ENCODE peak calls at places on chromosomes 7 and 10, in nine cellular contexts. One of them, this sample, is unnamed.

GRCh38 chr10:60733189-60733815 is 45.0 kb upstream of the CDK1 start:
- DNase-seq in activated T-helper 9 cell treated with anti-CD3 and anti-CD28 coated beads, Interleukin-2, amount 50 U/mL, for 16 hours: peak
- DNase-seq in A549: peak
- DNase-seq in GM10248: peak
- DNase-seq in left ventricle myocardium superior: peak
- DNase-seq in lung: peak
- DNase-seq in activated CD8-positive, alpha-beta T cell treated with anti-CD3 and anti-CD28 coated beads, Interleukin-2, amount 10 ng/mL, durations not matched to agents 7 days and 5 days: peak
- DNase-seq in activated CD4-positive, alpha-beta T cell treated with anti-CD3 and anti-CD28 coated beads for 24 hours: peak
- DNase-seq in Right ventricle myocardium inferior: no peak
- DNase-seq in this sample: no peak

GRCh38 chr7:125492521-125492920 is 562.9 kb upstream of the POT1 start:
- DNase-seq in activated T-helper 9 cell treated with anti-CD3 and anti-CD28 coated beads, Interleukin-2, amount 50 U/mL, for 16 hours: no peak
- DNase-seq in A549: no peak
- DNase-seq in GM10248: no peak
- DNase-seq in left ventricle myocardium superior: no peak
- DNase-seq in lung: no peak
- DNase-seq in activated CD8-positive, alpha-beta T cell treated with anti-CD3 and anti-CD28 coated beads, Interleukin-2, amount 10 ng/mL, durations not matched to agents 7 days and 5 days: no peak
- DNase-seq in activated CD4-positive, alpha-beta T cell treated with anti-CD3 and anti-CD28 coated beads for 24 hours: no peak
- DNase-seq in Right ventricle myocardium inferior: no peak
- DNase-seq in this sample: no peak

GRCh38 chr10:69439813-69440506 is 11.3 kb upstream of the TSPAN15 start:
- DNase-seq in activated T-helper 9 cell treated with anti-CD3 and anti-CD28 coated beads, Interleukin-2, amount 50 U/mL, for 16 hours: no peak
- DNase-seq in A549: peak
- DNase-seq in GM10248: no peak
- DNase-seq in left ventricle myocardium superior: no peak
- DNase-seq in lung: peak
- DNase-seq in activated CD8-positive, alpha-beta T cell treated with anti-CD3 and anti-CD28 coated beads, Interleukin-2, amount 10 ng/mL, durations not matched to agents 7 days and 5 days: no peak
- DNase-seq in activated CD4-positive, alpha-beta T cell treated with anti-CD3 and anti-CD28 coated beads for 24 hours: no peak
- DNase-seq in Right ventricle myocardium inferior: no peak
- DNase-seq in this sample: no peak

GRCh38 chr7:134891262-134892001 is 94.9 kb upstream of the AGBL3 start:
- DNase-seq in activated T-helper 9 cell treated with anti-CD3 and anti-CD28 coated beads, Interleukin-2, amount 50 U/mL, for 16 hours: no peak
- DNase-seq in A549: peak
- DNase-seq in GM10248: no peak
- DNase-seq in left ventricle myocardium superior: peak
- DNase-seq in lung: peak
- DNase-seq in activated CD8-positive, alpha-beta T cell treated with anti-CD3 and anti-CD28 coated beads, Interleukin-2, amount 10 ng/mL, durations not matched to agents 7 days and 5 days: no peak
- DNase-seq in activated CD4-positive, alpha-beta T cell treated with anti-CD3 and anti-CD28 coated beads for 24 hours: no peak
- DNase-seq in Right ventricle myocardium inferior: peak
- DNase-seq in this sample: peak

GRCh38 chr7:26199301-26200112 is 1.0 kb downstream of the HNRNPA2B1 start:
- DNase-seq in activated T-helper 9 cell treated with anti-CD3 and anti-CD28 coated beads, Interleukin-2, amount 50 U/mL, for 16 hours: peak
- DNase-seq in A549: peak
- DNase-seq in GM10248: no peak
- DNase-seq in left ventricle myocardium superior: peak
- DNase-seq in lung: peak
- DNase-seq in activated CD8-positive, alpha-beta T cell treated with anti-CD3 and anti-CD28 coated beads, Interleukin-2, amount 10 ng/mL, durations not matched to agents 7 days and 5 days: peak
- DNase-seq in activated CD4-positive, alpha-beta T cell treated with anti-CD3 and anti-CD28 coated beads for 24 hours: no peak
- DNase-seq in Right ventricle myocardium inferior: peak
- DNase-seq in this sample: no peak

GRCh38 chr10:129846991-129847391 is 117.1 kb downstream of the EBF3 start:
- DNase-seq in activated T-helper 9 cell treated with anti-CD3 and anti-CD28 coated beads, Interleukin-2, amount 50 U/mL, for 16 hours: no peak
- DNase-seq in A549: no peak
- DNase-seq in GM10248: no peak
- DNase-seq in left ventricle myocardium superior: no peak
- DNase-seq in lung: no peak
- DNase-seq in activated CD8-positive, alpha-beta T cell treated with anti-CD3 and anti-CD28 coated beads, Interleukin-2, amount 10 ng/mL, durations not matched to agents 7 days and 5 days: no peak
- DNase-seq in activated CD4-positive, alpha-beta T cell treated with anti-CD3 and anti-CD28 coated beads for 24 hours: no peak
- DNase-seq in Right ventricle myocardium inferior: no peak
- DNase-seq in this sample: no peak

GRCh38 chr10:61662794-61663259 is at the start of gene CABCOCO1:
- DNase-seq in activated T-helper 9 cell treated with anti-CD3 and anti-CD28 coated beads, Interleukin-2, amount 50 U/mL, for 16 hours: no peak
- DNase-seq in A549: peak
- DNase-seq in GM10248: no peak
- DNase-seq in left ventricle myocardium superior: peak
- DNase-seq in lung: peak
- DNase-seq in activated CD8-positive, alpha-beta T cell treated with anti-CD3 and anti-CD28 coated beads, Interleukin-2, amount 10 ng/mL, durations not matched to agents 7 days and 5 days: no peak
- DNase-seq in activated CD4-positive, alpha-beta T cell treated with anti-CD3 and anti-CD28 coated beads for 24 hours: no peak
- DNase-seq in Right ventricle myocardium inferior: peak
- DNase-seq in this sample: peak

GRCh38 chr10:29374162-29374561 is 85.3 kb downstream of the LYZL1 start:
- DNase-seq in activated T-helper 9 cell treated with anti-CD3 and anti-CD28 coated beads, Interleukin-2, amount 50 U/mL, for 16 hours: no peak
- DNase-seq in A549: no peak
- DNase-seq in GM10248: no peak
- DNase-seq in left ventricle myocardium superior: no peak
- DNase-seq in lung: no peak
- DNase-seq in activated CD8-positive, alpha-beta T cell treated with anti-CD3 and anti-CD28 coated beads, Interleukin-2, amount 10 ng/mL, durations not matched to agents 7 days and 5 days: no peak
- DNase-seq in activated CD4-positive, alpha-beta T cell treated with anti-CD3 and anti-CD28 coated beads for 24 hours: no peak
- DNase-seq in Right ventricle myocardium inferior: no peak
- DNase-seq in this sample: no peak

GRCh38 chr7:102426268-102427031 is 6.9 kb upstream of the ORAI2 start:
- DNase-seq in activated T-helper 9 cell treated with anti-CD3 and anti-CD28 coated beads, Interleukin-2, amount 50 U/mL, for 16 hours: peak
- DNase-seq in A549: no peak
- DNase-seq in GM10248: peak
- DNase-seq in left ventricle myocardium superior: no peak
- DNase-seq in lung: no peak
- DNase-seq in activated CD8-positive, alpha-beta T cell treated with anti-CD3 and anti-CD28 coated beads, Interleukin-2, amount 10 ng/mL, durations not matched to agents 7 days and 5 days: peak
- DNase-seq in activated CD4-positive, alpha-beta T cell treated with anti-CD3 and anti-CD28 coated beads for 24 hours: peak
- DNase-seq in Right ventricle myocardium inferior: peak
- DNase-seq in this sample: no peak

GRCh38 chr10:112528235-112528634 is 81.2 kb downstream of the VTI1A start:
- DNase-seq in activated T-helper 9 cell treated with anti-CD3 and anti-CD28 coated beads, Interleukin-2, amount 50 U/mL, for 16 hours: no peak
- DNase-seq in A549: no peak
- DNase-seq in GM10248: no peak
- DNase-seq in left ventricle myocardium superior: no peak
- DNase-seq in lung: no peak
- DNase-seq in activated CD8-positive, alpha-beta T cell treated with anti-CD3 and anti-CD28 coated beads, Interleukin-2, amount 10 ng/mL, durations not matched to agents 7 days and 5 days: no peak
- DNase-seq in activated CD4-positive, alpha-beta T cell treated with anti-CD3 and anti-CD28 coated beads for 24 hours: no peak
- DNase-seq in Right ventricle myocardium inferior: no peak
- DNase-seq in this sample: no peak

GRCh38 chr10:89342219-89342966 is 14.6 kb downstream of the IFIT3 start:
- DNase-seq in activated T-helper 9 cell treated with anti-CD3 and anti-CD28 coated beads, Interleukin-2, amount 50 U/mL, for 16 hours: no peak
- DNase-seq in A549: peak
- DNase-seq in GM10248: no peak
- DNase-seq in left ventricle myocardium superior: peak
- DNase-seq in lung: peak
- DNase-seq in activated CD8-positive, alpha-beta T cell treated with anti-CD3 and anti-CD28 coated beads, Interleukin-2, amount 10 ng/mL, durations not matched to agents 7 days and 5 days: no peak
- DNase-seq in activated CD4-positive, alpha-beta T cell treated with anti-CD3 and anti-CD28 coated beads for 24 hours: no peak
- DNase-seq in Right ventricle myocardium inferior: no peak
- DNase-seq in this sample: peak

GRCh38 chr7:37400022-37400421 is 48.6 kb downstream of the ELMO1 start:
- DNase-seq in activated T-helper 9 cell treated with anti-CD3 and anti-CD28 coated beads, Interleukin-2, amount 50 U/mL, for 16 hours: no peak
- DNase-seq in A549: no peak
- DNase-seq in GM10248: no peak
- DNase-seq in left ventricle myocardium superior: no peak
- DNase-seq in lung: no peak
- DNase-seq in activated CD8-positive, alpha-beta T cell treated with anti-CD3 and anti-CD28 coated beads, Interleukin-2, amount 10 ng/mL, durations not matched to agents 7 days and 5 days: no peak
- DNase-seq in activated CD4-positive, alpha-beta T cell treated with anti-CD3 and anti-CD28 coated beads for 24 hours: no peak
- DNase-seq in Right ventricle myocardium inferior: no peak
- DNase-seq in this sample: no peak

GRCh38 chr10:102745157-102745556 is 1.4 kb downstream of the WBP1L start:
- DNase-seq in activated T-helper 9 cell treated with anti-CD3 and anti-CD28 coated beads, Interleukin-2, amount 50 U/mL, for 16 hours: no peak
- DNase-seq in A549: no peak
- DNase-seq in GM10248: no peak
- DNase-seq in left ventricle myocardium superior: no peak
- DNase-seq in lung: no peak
- DNase-seq in activated CD8-positive, alpha-beta T cell treated with anti-CD3 and anti-CD28 coated beads, Interleukin-2, amount 10 ng/mL, durations not matched to agents 7 days and 5 days: no peak
- DNase-seq in activated CD4-positive, alpha-beta T cell treated with anti-CD3 and anti-CD28 coated beads for 24 hours: no peak
- DNase-seq in Right ventricle myocardium inferior: no peak
- DNase-seq in this sample: no peak

GRCh38 chr10:109393425-109393824 is 529.9 kb downstream of the XPNPEP1 start:
- DNase-seq in activated T-helper 9 cell treated with anti-CD3 and anti-CD28 coated beads, Interleukin-2, amount 50 U/mL, for 16 hours: no peak
- DNase-seq in A549: no peak
- DNase-seq in GM10248: no peak
- DNase-seq in left ventricle myocardium superior: no peak
- DNase-seq in lung: no peak
- DNase-seq in activated CD8-positive, alpha-beta T cell treated with anti-CD3 and anti-CD28 coated beads, Interleukin-2, amount 10 ng/mL, durations not matched to agents 7 days and 5 days: no peak
- DNase-seq in activated CD4-positive, alpha-beta T cell treated with anti-CD3 and anti-CD28 coated beads for 24 hours: no peak
- DNase-seq in Right ventricle myocardium inferior: no peak
- DNase-seq in this sample: no peak